ENCODE peak calls at places on chromosomes 3 and 15, in seven cellular contexts. K is neural crest cell, L is fibroblast of lung, Z is foreskin fibroblast, I is A549, A is astrocyte of the spinal cord, E is lower lobe of right lung. C is an unnamed sample.

GRCh38 chr3:156816091-156816793 is 9.9 kb upstream of the LEKR1 start:
- DNase-seq in K (peak), L (peak), Z (peak), I (peak), A (peak), E (peak), C (no peak)

GRCh38 chr3:101204246-101204645 is 116.1 kb downstream of the IMPG2 start:
- DNase-seq in K (no peak), L (peak), Z (no peak), I (no peak), A (peak), E (no peak), C (no peak)

GRCh38 chr15:61682891-61683500 is 377.3 kb downstream of the VPS13C start:
- DNase-seq in K (no peak), L (no peak), Z (no peak), I (no peak), A (no peak), E (no peak), C (no peak)

GRCh38 chr15:42139596-42139995 is 16.8 kb downstream of the PLA2G4F start:
- DNase-seq in K (no peak), L (no peak), Z (no peak), I (no peak), A (no peak), E (no peak), C (no peak)

GRCh38 chr3:69499899-69500316 is 114.0 kb upstream of the FRMD4B start:
- DNase-seq in K (no peak), L (no peak), Z (peak), I (no peak), A (peak), E (peak), C (no peak)

GRCh38 chr3:192821161-192821560 is 93.8 kb upstream of the FGF12 start:
- DNase-seq in K (no peak), L (no peak), Z (no peak), I (no peak), A (no peak), E (no peak), C (no peak)

GRCh38 chr3:67526246-67526645 is 128.2 kb downstream of the SUCLG2 start:
- DNase-seq in K (no peak), L (peak), Z (peak), I (no peak), A (peak), E (no peak), C (no peak)

GRCh38 chr3:105907790-105908189 is 39.0 kb upstream of the CBLB start:
- DNase-seq in K (no peak), L (no peak), Z (no peak), I (no peak), A (no peak), E (no peak), C (peak)

GRCh38 chr15:60408438-60409105 is 10.8 kb upstream of the ANXA2 start:
- DNase-seq in K (no peak), L (peak), Z (peak), I (peak), A (peak), E (no peak), C (no peak)

GRCh38 chr3:119679874-119680273 is 2.7 kb upstream of the COX17 start:
- DNase-seq in K (no peak), L (no peak), Z (no peak), I (no peak), A (no peak), E (no peak), C (no peak)

GRCh38 chr3:73072634-73073033 is 11.2 kb downstream of the EBLN2 start:
- DNase-seq in K (no peak), L (no peak), Z (no peak), I (no peak), A (no peak), E (no peak), C (no peak)

GRCh38 chr3:66435988-66436387 is 64.8 kb downstream of the LRIG1 start:
- DNase-seq in K (no peak), L (no peak), Z (no peak), I (no peak), A (no peak), E (no peak), C (no peak)

GRCh38 chr3:139326707-139327106 is 17.1 kb upstream of the MRPS22 start:
- DNase-seq in K (no peak), L (no peak), Z (no peak), I (no peak), A (no peak), E (no peak), C (no peak)

GRCh38 chr15:40755821-40756220 is 767 bp upstream of the RMDN3 start:
- DNase-seq in K (no peak), L (no peak), Z (no peak), I (no peak), A (no peak), E (no peak), C (no peak)

GRCh38 chr3:32419766-32420137 is 28.1 kb downstream of the CMTM7 start:
- DNase-seq in K (no peak), L (no peak), Z (no peak), I (no peak), A (no peak), E (no peak), C (no peak)

GRCh38 chr3:32422943-32423342 is 31.3 kb downstream of the CMTM7 start:
- DNase-seq in K (no peak), L (no peak), Z (no peak), I (no peak), A (no peak), E (no peak), C (no peak)

GRCh38 chr3:32421185-32421584 is 29.5 kb downstream of the CMTM7 start:
- DNase-seq in K (no peak), L (no peak), Z (no peak), I (no peak), A (no peak), E (no peak), C (no peak)

GRCh38 chr3:32421991-32422859 is 30.6 kb downstream of the CMTM7 start:
- DNase-seq in K (no peak), L (peak), Z (peak), I (peak), A (peak), E (peak), C (peak)

DNA sequence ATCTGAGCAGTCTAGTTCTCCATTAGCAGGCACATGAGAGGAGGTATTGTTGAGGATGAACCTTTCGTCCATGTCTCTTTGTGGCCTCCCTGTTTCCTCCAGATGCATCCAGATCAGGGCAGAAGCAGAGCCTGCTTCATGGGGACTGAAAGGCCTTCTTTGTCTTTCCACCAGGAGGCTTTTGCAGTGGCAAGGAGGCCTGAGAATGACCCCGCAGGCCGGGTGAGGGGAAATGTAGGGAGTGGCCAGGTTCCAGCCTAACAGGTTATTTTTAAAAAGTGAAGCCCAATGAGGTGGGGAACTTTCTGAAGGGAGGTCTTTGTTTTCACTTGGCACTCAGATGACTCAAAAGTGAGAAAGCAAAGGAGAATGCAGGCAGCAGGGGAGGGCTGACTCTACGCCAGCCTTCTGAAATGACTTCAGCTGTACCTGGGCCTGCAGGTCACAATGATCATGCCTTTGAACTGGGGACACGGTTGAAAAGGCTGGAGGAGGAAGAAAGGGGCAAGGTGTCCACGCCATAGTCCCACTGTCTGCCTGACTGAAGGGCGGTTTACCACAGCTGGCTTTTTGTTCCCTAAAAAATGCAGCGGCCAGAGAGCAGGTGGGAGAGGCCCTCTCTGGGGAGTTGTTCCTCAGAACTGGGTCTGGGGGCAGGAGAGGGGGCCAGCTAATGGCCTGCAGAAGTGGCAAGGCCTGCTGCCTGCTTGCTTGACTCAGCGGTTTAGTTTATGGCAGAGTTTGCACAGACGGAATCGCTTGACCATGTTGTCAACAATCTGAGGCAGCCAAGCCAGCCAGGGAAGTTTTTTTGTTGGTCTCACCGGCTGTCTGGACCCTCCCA is 28.7 kb downstream of the CMTM7 start:
- DNase-seq in K (peak), L (peak), Z (no peak), I (peak), A (peak), E (no peak), C (no peak)
- TF ChIP-seq CTCF in K (peak), L (peak), Z (no peak), I (no peak), A (peak), E (no peak), C (no peak)

GRCh38 chr3:175121225-175121624 is 262.1 kb downstream of the NAALADL2 start:
- DNase-seq in K (no peak), L (no peak), Z (no peak), I (no peak), A (no peak), E (no peak), C (no peak)
- TF ChIP-seq CTCF in K (peak), L (peak), Z (peak), I (no peak), A (peak), E (peak), C (no peak)

GRCh38 chr3:56351496-56351895 is 116.8 kb downstream of the ERC2 start:
- DNase-seq in K (no peak), L (no peak), Z (no peak), I (no peak), A (no peak), E (no peak), C (no peak)

GRCh38 chr3:56342475-56342874 is 125.8 kb downstream of the ERC2 start:
- DNase-seq in K (no peak), L (no peak), Z (no peak), I (no peak), A (no peak), E (no peak), C (no peak)

DNA sequence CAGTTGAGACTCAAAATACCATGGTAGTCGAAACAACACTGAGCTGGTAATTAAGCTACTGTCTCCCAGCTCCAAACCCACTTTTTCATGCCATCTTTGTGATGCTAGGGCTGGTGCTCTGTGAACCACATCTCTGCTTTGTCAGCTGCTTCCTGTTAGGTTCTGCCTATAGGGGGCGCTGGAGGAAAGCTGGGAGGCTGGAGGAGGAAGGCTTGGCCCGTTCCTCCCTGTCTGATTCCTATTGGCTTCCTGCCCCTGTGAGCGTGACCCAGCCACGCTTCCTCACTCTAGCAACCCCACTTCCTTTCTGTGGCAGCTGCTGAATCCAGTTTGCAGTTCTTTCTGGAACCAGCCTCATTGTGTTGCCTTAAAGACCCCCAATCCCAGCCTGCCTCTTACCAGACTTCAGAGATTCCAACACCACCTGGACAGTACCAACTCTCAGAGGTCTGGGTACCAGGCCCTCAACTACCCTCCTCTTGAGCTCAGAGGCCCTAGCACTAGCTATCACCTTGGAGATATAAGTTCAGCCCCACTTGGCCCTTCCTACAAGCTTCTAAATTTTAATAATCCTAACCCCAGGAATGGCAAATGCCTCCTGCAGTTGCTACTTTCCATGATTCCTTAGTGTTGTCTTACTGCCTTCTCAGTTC is 120.9 kb downstream of the ERC2 start:
- DNase-seq in K (peak), L (no peak), Z (no peak), I (peak), A (no peak), E (no peak), C (no peak)
- TF ChIP-seq CTCF in K (peak), L (no peak), Z (peak), I (peak), A (peak), E (peak), C (peak)

DNA sequence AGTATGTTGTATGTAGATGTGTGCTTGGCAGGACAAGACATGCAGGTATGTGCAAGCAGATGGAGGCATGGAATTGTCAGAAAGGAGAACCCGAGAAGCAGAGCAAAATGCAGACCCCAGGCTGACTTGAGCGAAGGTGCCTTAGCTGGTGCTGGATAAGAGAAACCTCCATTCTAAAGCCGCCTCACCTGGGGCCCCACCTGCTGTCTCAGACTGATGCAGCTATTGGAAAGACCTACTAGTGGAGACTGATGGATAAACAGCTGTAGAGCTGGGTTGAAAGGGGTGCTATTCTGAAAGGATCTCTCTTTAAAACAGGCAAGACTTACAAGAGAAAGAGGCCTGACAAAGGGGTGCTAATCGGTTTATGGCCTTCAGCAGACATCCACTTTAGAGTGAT is 86.2 kb downstream of the EPHB1 start:
- DNase-seq in K (no peak), L (no peak), Z (no peak), I (no peak), A (no peak), E (no peak), C (no peak)
- TF ChIP-seq CTCF in K (no peak), L (no peak), Z (no peak), I (no peak), A (no peak), E (no peak), C (no peak)

GRCh38 chr15:69760890-69761568 is 308.4 kb downstream of the RPLP1 start:
- DNase-seq in K (no peak), L (peak), Z (peak), I (peak), A (peak), E (peak), C (peak)

GRCh38 chr15:69758810-69759410 is 306.3 kb downstream of the RPLP1 start:
- DNase-seq in K (no peak), L (peak), Z (no peak), I (no peak), A (peak), E (peak), C (peak)

GRCh38 chr15:69766156-69766555 is 313.5 kb downstream of the RPLP1 start:
- DNase-seq in K (no peak), L (no peak), Z (no peak), I (no peak), A (no peak), E (no peak), C (no peak)

GRCh38 chr15:69760263-69760855 is 307.7 kb downstream of the RPLP1 start:
- DNase-seq in K (no peak), L (peak), Z (peak), I (no peak), A (peak), E (no peak), C (peak)

DNA sequence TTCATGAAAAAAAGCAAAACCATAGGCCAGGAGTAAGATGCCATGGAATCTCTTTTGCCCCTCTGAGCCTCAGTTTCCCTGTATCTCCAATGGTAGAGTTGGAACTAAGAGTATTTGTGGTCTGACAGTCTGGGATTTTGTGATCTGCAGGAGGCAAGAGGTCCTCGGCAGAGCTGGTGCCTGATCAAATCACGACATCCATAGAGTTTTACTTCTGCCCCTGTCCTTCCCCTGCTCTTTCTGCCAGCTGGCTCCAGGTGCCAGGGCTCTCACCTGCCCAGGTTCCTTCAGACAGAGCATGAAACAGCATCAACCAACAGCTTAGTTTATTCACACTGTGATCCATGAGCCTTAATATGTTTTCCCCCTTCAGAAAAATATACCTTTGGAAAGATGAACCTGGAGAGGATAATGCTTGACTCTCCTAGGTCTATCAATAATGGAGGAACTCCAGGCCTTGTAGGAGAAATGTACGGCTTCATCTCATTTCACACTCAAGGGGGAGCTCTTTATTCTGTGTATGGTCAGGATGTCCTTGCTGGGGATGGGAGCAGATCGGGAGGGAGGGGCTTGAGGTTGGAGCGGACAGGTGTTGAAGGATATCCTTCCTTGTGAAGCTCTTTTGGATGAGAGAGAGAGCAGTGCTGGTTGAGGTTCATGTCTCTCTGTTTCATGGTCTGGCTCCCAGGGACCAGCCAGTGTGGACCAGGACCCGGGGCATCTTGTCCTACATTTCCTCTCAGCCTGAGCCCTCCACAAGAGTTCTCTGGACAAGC is 309.9 kb downstream of the RPLP1 start:
- DNase-seq in K (no peak), L (no peak), Z (no peak), I (no peak), A (no peak), E (no peak), C (no peak)
- TF ChIP-seq CTCF in K (no peak), L (no peak), Z (no peak), I (peak), A (peak), E (no peak), C (no peak)

DNA sequence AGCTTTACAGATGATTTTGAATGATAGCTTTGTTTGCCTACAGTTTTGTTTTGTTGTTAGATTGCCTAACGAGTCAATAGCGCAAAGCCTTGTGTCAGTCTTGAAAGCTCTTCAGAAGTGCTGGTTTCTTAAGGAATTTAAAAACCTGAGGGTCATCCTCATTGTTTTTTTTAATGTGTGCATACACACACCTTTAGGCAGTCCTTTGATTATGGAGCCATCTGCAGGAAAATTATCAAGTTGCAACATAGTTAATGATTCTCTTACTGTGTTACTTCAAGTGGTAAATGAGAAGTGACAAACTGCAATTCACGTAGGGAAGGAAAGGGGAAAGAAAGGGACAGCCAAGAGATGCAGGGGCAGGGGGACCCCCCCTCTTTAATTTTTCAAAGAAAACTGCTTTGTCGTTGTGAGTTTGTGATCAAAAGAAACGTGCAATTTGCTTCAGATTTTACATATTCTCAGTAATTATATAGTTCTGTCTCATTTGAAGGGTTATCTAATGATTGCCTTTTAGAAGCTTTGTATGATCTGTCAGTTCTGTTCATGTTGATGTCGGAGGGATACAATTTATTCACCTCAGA is 162.4 kb upstream of the CGNL1 start:
- DNase-seq in K (no peak), L (peak), Z (peak), I (peak), A (peak), E (no peak), C (no peak)
- TF ChIP-seq CTCF in K (no peak), L (peak), Z (peak), I (peak), A (peak), E (peak), C (peak)

DNA sequence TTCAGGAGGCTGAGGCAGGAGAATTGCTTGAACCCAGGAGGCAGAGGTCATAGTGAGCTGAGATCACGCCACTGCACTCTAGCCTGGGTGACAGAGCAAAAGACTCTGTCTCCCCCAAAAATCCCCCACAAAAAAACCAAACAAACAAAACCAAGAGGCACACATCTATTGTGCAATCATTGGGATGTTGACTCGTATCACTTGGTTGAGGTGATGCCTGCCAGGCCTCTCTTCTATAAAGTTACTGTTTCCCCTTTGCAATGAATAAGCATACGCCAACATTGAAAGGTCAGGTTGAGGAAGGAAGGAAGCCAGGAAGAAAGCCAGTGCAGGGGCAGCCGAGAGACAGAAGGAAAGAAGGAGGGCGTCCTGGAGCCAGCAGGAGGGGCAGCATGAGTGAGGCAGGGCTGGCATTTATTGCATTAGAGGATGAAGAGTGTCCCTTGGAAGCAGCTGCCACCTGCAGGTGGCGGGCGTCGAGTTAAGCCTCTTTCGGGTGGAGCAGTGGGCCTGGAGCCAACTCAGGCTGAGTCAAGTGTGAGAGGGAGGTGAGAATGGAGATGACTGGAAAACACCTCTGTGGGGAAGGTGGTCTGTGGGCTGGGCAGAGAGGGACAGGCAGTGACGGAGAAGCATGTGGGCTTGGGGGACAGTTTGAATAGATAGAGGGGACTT is 8.3 kb upstream of the CSPG4 start:
- DNase-seq in K (no peak), L (peak), Z (peak), I (peak), A (peak), E (peak), C (peak)
- TF ChIP-seq CTCF in K (peak), L (no peak), Z (peak), I (peak), A (peak), E (peak), C (peak)

GRCh38 chr3:34015204-34016142 is 217.0 kb downstream of the PDCD6IP start:
- DNase-seq in K (peak), L (no peak), Z (peak), I (peak), A (peak), E (no peak), C (no peak)
- TF ChIP-seq CTCF in K (peak), L (peak), Z (peak), I (peak), A (peak), E (no peak), C (no peak)

GRCh38 chr15:68553594-68553993 is 25.2 kb upstream of the CORO2B start:
- DNase-seq in K (no peak), L (no peak), Z (no peak), I (no peak), A (no peak), E (no peak), C (no peak)
- TF ChIP-seq CTCF in K (no peak), L (no peak), Z (no peak), I (no peak), A (no peak), E (no peak), C (no peak)

C was measured in CD14-positive monocyte.